ENCODE peak calls at places on chromosome 13, in six cellular contexts. One of them, this sample, is unnamed.

GRCh38 chr13:33761744-33762143 is 56.2 kb upstream of the RFC3 start:
- DNase-seq in tibial nerve: no peak
- DNase-seq in kidney epithelial cell: no peak
- DNase-seq in cardiac muscle cell: peak; percentile 8
- DNase-seq in endodermal cell: peak; percentile 46
- DNase-seq in mesendoderm: peak; percentile 33
- DNase-seq in this sample: no peak

GRCh38 chr13:63497601-63498000 is 2082.0 kb upstream of the PCDH20 start:
- DNase-seq in tibial nerve: no peak
- DNase-seq in kidney epithelial cell: no peak
- DNase-seq in cardiac muscle cell: peak; percentile 16
- DNase-seq in endodermal cell: no peak
- DNase-seq in mesendoderm: no peak
- DNase-seq in this sample: no peak

GRCh38 chr13:90154311-90154960 is 1193.1 kb upstream of the MIR17HG start:
- DNase-seq in tibial nerve: no peak
- DNase-seq in kidney epithelial cell: no peak
- DNase-seq in cardiac muscle cell: no peak
- DNase-seq in endodermal cell: no peak
- DNase-seq in mesendoderm: peak; percentile 8
- DNase-seq in this sample: no peak

GRCh38 chr13:36706755-36707154 is 32.9 kb downstream of the SERTM1 start:
- DNase-seq in tibial nerve: no peak
- DNase-seq in kidney epithelial cell: no peak
- DNase-seq in cardiac muscle cell: peak; percentile 36
- DNase-seq in endodermal cell: no peak
- DNase-seq in mesendoderm: no peak
- DNase-seq in this sample: no peak

GRCh38 chr13:53408306-53408705 is 379.7 kb downstream of the OLFM4 start:
- DNase-seq in tibial nerve: no peak
- DNase-seq in kidney epithelial cell: no peak
- DNase-seq in cardiac muscle cell: no peak
- DNase-seq in endodermal cell: no peak
- DNase-seq in mesendoderm: no peak
- DNase-seq in this sample: no peak

GRCh38 chr13:76421011-76421410 is 465.2 kb downstream of the KCTD12 start:
- DNase-seq in tibial nerve: no peak
- DNase-seq in kidney epithelial cell: no peak
- DNase-seq in cardiac muscle cell: no peak
- DNase-seq in endodermal cell: no peak
- DNase-seq in mesendoderm: no peak
- DNase-seq in this sample: no peak

GRCh38 chr13:48630791-48631190 is 22.9 kb upstream of the CYSLTR2 start:
- DNase-seq in tibial nerve: no peak
- DNase-seq in kidney epithelial cell: no peak
- DNase-seq in cardiac muscle cell: no peak
- DNase-seq in endodermal cell: no peak
- DNase-seq in mesendoderm: no peak
- DNase-seq in this sample: no peak

GRCh38 chr13:108227651-108228272 is 9.6 kb downstream of the ABHD13 start:
- DNase-seq in tibial nerve: peak; percentile 72
- DNase-seq in kidney epithelial cell: no peak
- DNase-seq in cardiac muscle cell: peak; percentile 64
- DNase-seq in endodermal cell: no peak
- DNase-seq in mesendoderm: no peak
- DNase-seq in this sample: no peak

GRCh38 chr13:111652676-111653075 is 332.2 kb downstream of the TEX29 start:
- DNase-seq in tibial nerve: no peak
- DNase-seq in kidney epithelial cell: no peak
- DNase-seq in cardiac muscle cell: no peak
- DNase-seq in endodermal cell: no peak
- DNase-seq in mesendoderm: no peak
- DNase-seq in this sample: no peak

GRCh38 chr13:79703772-79704171 is 222.8 kb downstream of the NDFIP2 start:
- DNase-seq in tibial nerve: no peak
- DNase-seq in kidney epithelial cell: no peak
- DNase-seq in cardiac muscle cell: no peak
- DNase-seq in endodermal cell: no peak
- DNase-seq in mesendoderm: no peak
- DNase-seq in this sample: no peak

GRCh38 chr13:106176103-106176502 is 359.4 kb downstream of the EFNB2 start:
- DNase-seq in tibial nerve: no peak
- DNase-seq in kidney epithelial cell: no peak
- DNase-seq in cardiac muscle cell: peak; percentile 13
- DNase-seq in endodermal cell: no peak
- DNase-seq in mesendoderm: peak; percentile 40
- DNase-seq in this sample: no peak

GRCh38 chr13:32504876-32505275 is 33.7 kb downstream of the N4BP2L2 start:
- DNase-seq in tibial nerve: no peak
- DNase-seq in kidney epithelial cell: no peak
- DNase-seq in cardiac muscle cell: no peak
- DNase-seq in endodermal cell: no peak
- DNase-seq in mesendoderm: no peak
- DNase-seq in this sample: no peak

GRCh38 chr13:104868806-104869205 is 1666.7 kb downstream of the EFNB2 start:
- DNase-seq in tibial nerve: no peak
- DNase-seq in kidney epithelial cell: no peak
- DNase-seq in cardiac muscle cell: no peak
- DNase-seq in endodermal cell: no peak
- DNase-seq in mesendoderm: no peak
- DNase-seq in this sample: no peak

GRCh38 chr13:44759723-44760360 is 183.7 kb upstream of the TSC22D1 start:
- DNase-seq in tibial nerve: no peak
- DNase-seq in kidney epithelial cell: no peak
- DNase-seq in cardiac muscle cell: peak; percentile 29
- DNase-seq in endodermal cell: no peak
- DNase-seq in mesendoderm: no peak
- DNase-seq in this sample: no peak

GRCh38 chr13:92054389-92054788 is 656.0 kb downstream of the GPC5 start:
- DNase-seq in tibial nerve: no peak
- DNase-seq in kidney epithelial cell: no peak
- DNase-seq in cardiac muscle cell: no peak
- DNase-seq in endodermal cell: no peak
- DNase-seq in mesendoderm: no peak
- DNase-seq in this sample: no peak

GRCh38 chr13:62837895-62838294 is 1422.2 kb upstream of the PCDH20 start:
- DNase-seq in tibial nerve: no peak
- DNase-seq in kidney epithelial cell: no peak
- DNase-seq in cardiac muscle cell: no peak
- DNase-seq in endodermal cell: no peak
- DNase-seq in mesendoderm: no peak
- DNase-seq in this sample: no peak

GRCh38 chr13:37495046-37495445 is 103.5 kb downstream of the POSTN start:
- DNase-seq in tibial nerve: no peak
- DNase-seq in kidney epithelial cell: no peak
- DNase-seq in cardiac muscle cell: no peak
- DNase-seq in endodermal cell: no peak
- DNase-seq in mesendoderm: no peak
- DNase-seq in this sample: no peak

GRCh38 chr13:56736966-56737365 is 403.8 kb upstream of the PRR20A start:
- DNase-seq in tibial nerve: no peak
- DNase-seq in kidney epithelial cell: no peak
- DNase-seq in cardiac muscle cell: no peak
- DNase-seq in endodermal cell: no peak
- DNase-seq in mesendoderm: no peak
- DNase-seq in this sample: no peak

GRCh38 chr13:82147526-82147925 is 1734.7 kb downstream of the SLITRK1 start:
- DNase-seq in tibial nerve: no peak
- DNase-seq in kidney epithelial cell: no peak
- DNase-seq in cardiac muscle cell: no peak
- DNase-seq in endodermal cell: no peak
- DNase-seq in mesendoderm: no peak
- DNase-seq in this sample: no peak

GRCh38 chr13:30222253-30222652 is 85.1 kb downstream of the KATNAL1 start:
- DNase-seq in tibial nerve: no peak
- DNase-seq in kidney epithelial cell: no peak
- DNase-seq in cardiac muscle cell: no peak
- DNase-seq in endodermal cell: no peak
- DNase-seq in mesendoderm: no peak
- DNase-seq in this sample: no peak

GRCh38 chr13:101917475-101917810 is 465.0 kb downstream of the ITGBL1 start:
- DNase-seq in tibial nerve: no peak
- DNase-seq in kidney epithelial cell: no peak
- DNase-seq in cardiac muscle cell: no peak
- DNase-seq in endodermal cell: peak; percentile 61
- DNase-seq in mesendoderm: no peak
- DNase-seq in this sample: no peak

GRCh38 chr13:66530158-66530557 is 700.0 kb downstream of the PCDH9 start:
- DNase-seq in tibial nerve: no peak
- DNase-seq in kidney epithelial cell: no peak
- DNase-seq in cardiac muscle cell: no peak
- DNase-seq in endodermal cell: no peak
- DNase-seq in mesendoderm: no peak
- DNase-seq in this sample: no peak

GRCh38 chr13:66528903-66529576 is 701.1 kb downstream of the PCDH9 start:
- DNase-seq in tibial nerve: no peak
- DNase-seq in kidney epithelial cell: no peak
- DNase-seq in cardiac muscle cell: no peak
- DNase-seq in endodermal cell: no peak
- DNase-seq in mesendoderm: no peak
- DNase-seq in this sample: no peak

GRCh38 chr13:66532845-66533244 is 697.3 kb downstream of the PCDH9 start:
- DNase-seq in tibial nerve: no peak
- DNase-seq in kidney epithelial cell: no peak
- DNase-seq in cardiac muscle cell: no peak
- DNase-seq in endodermal cell: no peak
- DNase-seq in mesendoderm: no peak
- DNase-seq in this sample: no peak

GRCh38 chr13:66532146-66532545 is 698.0 kb downstream of the PCDH9 start:
- DNase-seq in tibial nerve: no peak
- DNase-seq in kidney epithelial cell: no peak
- DNase-seq in cardiac muscle cell: peak; percentile 30
- DNase-seq in endodermal cell: no peak
- DNase-seq in mesendoderm: no peak
- DNase-seq in this sample: no peak

GRCh38 chr13:66530686-66531085 is 699.5 kb downstream of the PCDH9 start:
- DNase-seq in tibial nerve: no peak
- DNase-seq in kidney epithelial cell: no peak
- DNase-seq in cardiac muscle cell: no peak
- DNase-seq in endodermal cell: no peak
- DNase-seq in mesendoderm: no peak
- DNase-seq in this sample: no peak
- H3K4me3 ChIP-seq in tibial nerve: no peak overlapping the region
- H3K4me3 ChIP-seq in kidney epithelial cell: no peak overlapping the region
- H3K4me3 ChIP-seq in cardiac muscle cell: no peak overlapping the region
- H3K4me3 ChIP-seq in endodermal cell: no peak overlapping the region
- H3K4me3 ChIP-seq in mesendoderm: no peak overlapping the region
- H3K4me3 ChIP-seq in this sample: no peak overlapping the region

GRCh38 chr13:114275309-114275708 is 6.1 kb upstream of the UPF3A start:
- DNase-seq in tibial nerve: peak; percentile 52
- DNase-seq in kidney epithelial cell: no peak
- DNase-seq in cardiac muscle cell: no peak
- DNase-seq in endodermal cell: no peak
- DNase-seq in mesendoderm: no peak
- DNase-seq in this sample: no peak
- H3K36me3 ChIP-seq in tibial nerve: no peaks in the 10 kb centered on the region
- H3K36me3 ChIP-seq in kidney epithelial cell: peaks cover 1% of the 10 kb centered on the region
- H3K36me3 ChIP-seq in cardiac muscle cell: peaks cover 14% of the 10 kb centered on the region
- H3K36me3 ChIP-seq in endodermal cell: peaks cover 49% of the 10 kb centered on the region
- H3K36me3 ChIP-seq in mesendoderm: peaks cover 8% of the 10 kb centered on the region
- H3K36me3 ChIP-seq in this sample: peaks cover 10% of the 10 kb centered on the region

DNA sequence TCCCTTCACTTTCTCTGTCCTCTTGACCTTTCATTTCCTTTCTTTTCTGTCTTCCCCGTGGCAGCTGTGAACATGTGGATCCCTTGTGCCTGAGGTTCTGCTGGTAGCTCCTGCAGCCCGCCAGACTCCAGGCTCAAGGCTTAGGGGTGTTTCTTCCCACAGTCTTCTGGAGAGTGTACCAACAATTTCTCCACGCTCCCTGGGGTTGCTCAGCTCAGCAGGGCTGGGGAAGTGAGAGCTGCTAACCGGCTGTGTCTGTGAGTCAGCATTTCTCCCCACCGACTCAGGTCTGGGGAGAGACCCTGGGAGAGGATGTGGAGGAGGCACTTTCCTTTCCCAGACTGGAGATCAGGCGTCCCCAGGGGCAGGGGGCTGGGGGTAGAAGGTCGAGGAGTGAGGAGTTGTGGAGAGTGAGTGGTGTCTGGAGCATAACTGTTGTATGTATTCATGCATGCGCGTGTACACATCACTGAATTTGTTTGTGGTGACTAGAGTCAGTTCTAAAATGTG is 193.6 kb downstream of the KCNRG start:
- DNase-seq in tibial nerve: peak; percentile 22
- DNase-seq in kidney epithelial cell: peak; percentile 54
- DNase-seq in cardiac muscle cell: peak; percentile 92
- DNase-seq in endodermal cell: peak; percentile 86
- DNase-seq in mesendoderm: peak; percentile 92
- DNase-seq in this sample: no peak
- H3K4me3 ChIP-seq in tibial nerve: peak overlapping the region; percentile 30
- H3K4me3 ChIP-seq in kidney epithelial cell: no peak overlapping the region
- H3K4me3 ChIP-seq in cardiac muscle cell: no peak overlapping the region
- H3K4me3 ChIP-seq in endodermal cell: no peak overlapping the region
- H3K4me3 ChIP-seq in mesendoderm: no peak overlapping the region
- H3K4me3 ChIP-seq in this sample: no peak overlapping the region

GRCh38 chr13:114027046-114027760 is 53.3 kb upstream of the C13orf46 start:
- DNase-seq in tibial nerve: no peak
- DNase-seq in kidney epithelial cell: no peak
- DNase-seq in cardiac muscle cell: peak; percentile 42
- DNase-seq in endodermal cell: no peak
- DNase-seq in mesendoderm: no peak
- DNase-seq in this sample: no peak

GRCh38 chr13:114025432-114026127 is 51.7 kb upstream of the C13orf46 start:
- DNase-seq in tibial nerve: no peak
- DNase-seq in kidney epithelial cell: no peak
- DNase-seq in cardiac muscle cell: peak; percentile 88
- DNase-seq in endodermal cell: no peak
- DNase-seq in mesendoderm: no peak
- DNase-seq in this sample: no peak

GRCh38 chr13:114024603-114025431 is 50.9 kb upstream of the C13orf46 start:
- DNase-seq in tibial nerve: no peak
- DNase-seq in kidney epithelial cell: no peak
- DNase-seq in cardiac muscle cell: no peak
- DNase-seq in endodermal cell: no peak
- DNase-seq in mesendoderm: no peak
- DNase-seq in this sample: no peak

GRCh38 chr13:114027826-114028225 is 54.0 kb upstream of the C13orf46 start:
- DNase-seq in tibial nerve: no peak
- DNase-seq in kidney epithelial cell: no peak
- DNase-seq in cardiac muscle cell: no peak
- DNase-seq in endodermal cell: no peak
- DNase-seq in mesendoderm: no peak
- DNase-seq in this sample: no peak

DNA sequence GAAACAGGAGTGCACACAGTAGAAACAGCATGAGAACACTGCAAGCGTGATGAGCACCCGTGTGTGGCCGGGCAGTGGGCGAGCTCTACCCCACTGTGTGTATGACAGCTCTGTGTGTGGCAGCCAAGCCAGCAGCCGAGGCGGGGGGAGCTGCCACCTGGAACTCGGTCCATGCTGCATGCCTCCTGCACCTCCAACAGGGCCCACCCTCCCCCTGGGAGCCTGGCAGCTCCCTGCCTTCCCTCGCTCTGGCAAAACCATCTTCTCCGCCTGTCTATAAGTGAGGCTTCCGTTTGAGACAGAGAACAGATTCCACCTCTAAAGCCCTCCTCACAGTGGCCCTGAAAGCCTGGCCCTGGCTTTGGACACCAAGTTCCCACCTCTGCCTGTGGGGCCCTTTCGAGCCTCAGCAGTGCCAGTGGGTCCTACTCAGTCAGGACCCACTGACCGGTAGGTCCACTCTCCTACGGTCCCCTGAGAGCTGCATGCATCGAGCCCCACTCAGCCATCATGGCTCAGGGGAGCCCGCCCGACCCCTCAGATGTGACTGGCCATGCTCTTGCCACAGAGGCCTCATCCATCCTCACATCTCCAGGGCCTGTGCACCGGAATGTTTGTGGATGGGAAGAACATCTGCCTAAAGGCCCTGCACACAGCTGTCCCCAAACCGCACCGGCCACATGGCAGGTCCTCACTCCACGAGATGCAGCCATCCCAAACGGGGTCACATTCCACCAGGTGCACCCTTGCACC is 52.4 kb upstream of the C13orf46 start:
- DNase-seq in tibial nerve: no peak
- DNase-seq in kidney epithelial cell: no peak
- DNase-seq in cardiac muscle cell: no peak
- DNase-seq in endodermal cell: no peak
- DNase-seq in mesendoderm: no peak
- DNase-seq in this sample: no peak
- H3K36me3 ChIP-seq in tibial nerve: no peaks in the 10 kb centered on the region
- H3K36me3 ChIP-seq in kidney epithelial cell: peaks cover 4% of the 10 kb centered on the region
- H3K36me3 ChIP-seq in cardiac muscle cell: no peaks in the 10 kb centered on the region
- H3K36me3 ChIP-seq in endodermal cell: no peaks in the 10 kb centered on the region
- H3K36me3 ChIP-seq in mesendoderm: no peaks in the 10 kb centered on the region
- H3K36me3 ChIP-seq in this sample: peaks cover 89% of the 10 kb centered on the region